ENCODE peak calls at places on chromosomes 2 and 18, in four cellular contexts. One of them, this sample, is unnamed. For H3K4me1, the result is how much of the 10 kb centered on the place peaks cover.

GRCh38 chr2:23404426-23404825 is 19.4 kb downstream of the KLHL29 start:
- DNase-seq in K562: no peak
- DNase-seq in mesenchymal stem cell: peak
- DNase-seq in HepG2: peak
- DNase-seq in this sample: no peak

GRCh38 chr2:240514631-240515030 is 43.2 kb downstream of the ANKMY1 start:
- DNase-seq in K562: no peak
- DNase-seq in mesenchymal stem cell: no peak
- DNase-seq in HepG2: no peak
- DNase-seq in this sample: no peak

GRCh38 chr2:213104089-213104902 is 47.1 kb downstream of the IKZF2 start:
- DNase-seq in K562: no peak
- DNase-seq in mesenchymal stem cell: no peak
- DNase-seq in HepG2: no peak
- DNase-seq in this sample: no peak

GRCh38 chr2:4140284-4140962 is 437.0 kb downstream of the DCDC2C start:
- DNase-seq in K562: no peak
- DNase-seq in mesenchymal stem cell: no peak
- DNase-seq in HepG2: no peak
- DNase-seq in this sample: no peak

GRCh38 chr2:168169097-168169745 is 78.2 kb downstream of the STK39 start:
- DNase-seq in K562: no peak
- DNase-seq in mesenchymal stem cell: no peak
- DNase-seq in HepG2: no peak
- DNase-seq in this sample: no peak

GRCh38 chr2:27079233-27080139 is 1.1 kb downstream of the EMILIN1 start:
- DNase-seq in K562: no peak
- DNase-seq in mesenchymal stem cell: peak
- DNase-seq in HepG2: no peak
- DNase-seq in this sample: no peak

GRCh38 chr18:12943200-12943599 is 4.6 kb upstream of the SEH1L start:
- DNase-seq in K562: no peak
- DNase-seq in mesenchymal stem cell: no peak
- DNase-seq in HepG2: no peak
- DNase-seq in this sample: no peak

GRCh38 chr2:124815386-124815785 is 790.3 kb downstream of the CNTNAP5 start:
- DNase-seq in K562: no peak
- DNase-seq in mesenchymal stem cell: no peak
- DNase-seq in HepG2: no peak
- DNase-seq in this sample: no peak

GRCh38 chr18:22129778-22130177 is 39.6 kb upstream of the GATA6 start:
- DNase-seq in K562: no peak
- DNase-seq in mesenchymal stem cell: no peak
- DNase-seq in HepG2: no peak
- DNase-seq in this sample: no peak

GRCh38 chr2:20419007-20419576 is 27.8 kb upstream of the RHOB start:
- DNase-seq in K562: no peak
- DNase-seq in mesenchymal stem cell: peak
- DNase-seq in HepG2: peak
- DNase-seq in this sample: no peak

GRCh38 chr2:234483568-234484251 is 13.2 kb downstream of the ARL4C start:
- DNase-seq in K562: peak
- DNase-seq in mesenchymal stem cell: peak
- DNase-seq in HepG2: no peak
- DNase-seq in this sample: no peak

GRCh38 chr2:159030674-159031380 is 62.4 kb downstream of the TANC1 start:
- DNase-seq in K562: peak
- DNase-seq in mesenchymal stem cell: peak
- DNase-seq in HepG2: peak
- DNase-seq in this sample: peak

GRCh38 chr2:128313076-128313836 is 5.4 kb downstream of the HS6ST1 start:
- DNase-seq in K562: no peak
- DNase-seq in mesenchymal stem cell: peak
- DNase-seq in HepG2: no peak
- DNase-seq in this sample: no peak

GRCh38 chr2:160033732-160034392 is 28.6 kb downstream of the PLA2R1 start:
- DNase-seq in K562: no peak
- DNase-seq in mesenchymal stem cell: peak
- DNase-seq in HepG2: no peak
- DNase-seq in this sample: no peak

GRCh38 chr2:209334188-209335017 is 89.4 kb upstream of the MAP2 start:
- DNase-seq in K562: peak
- DNase-seq in mesenchymal stem cell: peak
- DNase-seq in HepG2: peak
- DNase-seq in this sample: peak

GRCh38 chr2:189517847-189518535 is 62.6 kb downstream of the SLC40A1 start:
- DNase-seq in K562: peak
- DNase-seq in mesenchymal stem cell: peak
- DNase-seq in HepG2: no peak
- DNase-seq in this sample: no peak

GRCh38 chr18:12744103-12744502 is 41.3 kb downstream of the PSMG2 start:
- DNase-seq in K562: peak
- DNase-seq in mesenchymal stem cell: peak
- DNase-seq in HepG2: peak
- DNase-seq in this sample: no peak

GRCh38 chr2:156009293-156009692 is 323.2 kb downstream of the NR4A2 start:
- DNase-seq in K562: no peak
- DNase-seq in mesenchymal stem cell: no peak
- DNase-seq in HepG2: peak
- DNase-seq in this sample: no peak

GRCh38 chr2:187698374-187699110 is 144.3 kb upstream of the TFPI start:
- DNase-seq in K562: no peak
- DNase-seq in mesenchymal stem cell: peak
- DNase-seq in HepG2: no peak
- DNase-seq in this sample: no peak

GRCh38 chr2:2546046-2546445 is 215.0 kb upstream of the MYT1L start:
- DNase-seq in K562: no peak
- DNase-seq in mesenchymal stem cell: no peak
- DNase-seq in HepG2: no peak
- DNase-seq in this sample: no peak

GRCh38 chr18:58603365-58604067 is 25.4 kb downstream of the ALPK2 start:
- DNase-seq in K562: no peak
- DNase-seq in mesenchymal stem cell: peak
- DNase-seq in HepG2: no peak
- DNase-seq in this sample: no peak

GRCh38 chr2:210553371-210553770 is 3.0 kb upstream of the CPS1 start:
- DNase-seq in K562: no peak
- DNase-seq in mesenchymal stem cell: peak
- DNase-seq in HepG2: peak
- DNase-seq in this sample: no peak

GRCh38 chr2:45651415-45652089 is at the start of gene PRKCE:
- DNase-seq in K562: no peak
- DNase-seq in mesenchymal stem cell: peak
- DNase-seq in HepG2: no peak
- DNase-seq in this sample: no peak

DNA sequence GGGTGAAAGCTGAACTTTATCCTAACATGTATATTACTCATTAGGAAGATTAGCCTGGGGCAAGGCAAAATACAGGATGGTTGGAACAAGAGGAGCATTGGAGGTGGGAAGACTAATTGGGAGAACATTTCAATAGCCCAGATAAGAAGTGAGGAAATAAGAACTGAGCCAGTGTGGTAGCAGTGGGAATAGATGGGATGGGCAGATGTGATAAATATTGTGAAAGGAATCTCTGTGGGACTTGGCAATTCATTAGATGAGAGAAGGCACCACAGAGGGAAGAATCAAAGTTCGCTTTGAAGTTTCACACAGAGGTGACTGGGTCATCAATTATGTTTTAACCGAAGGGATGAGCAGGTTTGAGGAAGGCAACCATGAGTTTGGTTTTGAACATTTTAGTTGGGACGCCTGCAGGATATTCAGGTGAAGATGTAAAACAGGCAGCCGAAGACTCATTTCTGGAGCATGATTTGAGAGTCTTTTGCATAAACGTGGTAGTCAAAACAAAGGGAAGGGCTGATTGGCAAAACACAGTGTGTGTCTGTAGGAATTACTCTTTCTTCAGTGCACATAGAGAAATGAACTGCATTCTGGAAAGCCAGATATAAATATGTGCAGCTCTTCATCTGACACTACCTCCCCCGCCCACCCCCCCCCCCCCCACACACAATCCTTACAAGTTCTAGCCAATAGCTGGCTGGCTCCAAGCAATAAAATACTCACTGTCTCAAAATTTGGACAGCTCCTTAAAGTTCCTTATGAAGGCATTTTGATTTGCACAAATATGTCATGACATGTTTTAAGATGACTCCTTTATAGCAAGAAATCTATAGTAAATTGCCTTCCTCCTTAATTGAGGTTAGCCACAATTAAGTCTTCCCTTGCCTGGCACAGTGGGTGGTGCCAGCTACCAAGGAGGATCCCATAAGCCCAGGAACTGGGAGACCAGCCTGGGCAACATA is 1.9 kb upstream of the SLC1A4 start:
- DNase-seq in K562: peak
- DNase-seq in mesenchymal stem cell: peak
- DNase-seq in HepG2: peak
- DNase-seq in this sample: no peak
- H3K4me1 ChIP-seq in K562: under half
- H3K4me1 ChIP-seq in mesenchymal stem cell: under half
- H3K4me1 ChIP-seq in HepG2: half or more
- H3K4me1 ChIP-seq in this sample: under half

GRCh38 chr2:150234787-150235512 is 252.5 kb downstream of the RND3 start:
- DNase-seq in K562: no peak
- DNase-seq in mesenchymal stem cell: peak
- DNase-seq in HepG2: no peak
- DNase-seq in this sample: no peak
- H3K4me3 ChIP-seq in K562: no peak
- H3K4me3 ChIP-seq in mesenchymal stem cell: no peak
- H3K4me3 ChIP-seq in HepG2: no peak
- H3K4me3 ChIP-seq in this sample: no peak

DNA sequence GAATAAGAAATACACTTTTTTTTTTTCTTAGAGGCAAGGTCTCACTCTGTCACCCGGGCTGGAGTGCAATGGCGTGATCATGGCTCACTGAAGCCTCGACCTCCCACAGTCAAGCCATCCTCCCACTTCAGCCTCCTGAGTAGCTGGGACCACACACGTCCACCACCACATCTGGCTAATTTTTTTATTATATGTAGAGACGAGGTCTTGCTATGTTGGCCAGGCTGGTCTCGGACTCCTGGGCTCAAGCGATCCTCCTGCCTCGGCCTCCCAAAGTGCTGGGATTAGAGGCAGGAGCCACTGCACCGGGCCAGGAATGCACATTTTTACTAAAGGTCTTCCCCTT is 2.4 kb downstream of the TGOLN2 start:
- DNase-seq in K562: no peak
- DNase-seq in mesenchymal stem cell: no peak
- DNase-seq in HepG2: no peak
- DNase-seq in this sample: no peak
- H3K9ac ChIP-seq in K562: peak
- H3K9ac ChIP-seq in mesenchymal stem cell: peak
- H3K9ac ChIP-seq in HepG2: peak
- H3K9ac ChIP-seq in this sample: no peak

DNA sequence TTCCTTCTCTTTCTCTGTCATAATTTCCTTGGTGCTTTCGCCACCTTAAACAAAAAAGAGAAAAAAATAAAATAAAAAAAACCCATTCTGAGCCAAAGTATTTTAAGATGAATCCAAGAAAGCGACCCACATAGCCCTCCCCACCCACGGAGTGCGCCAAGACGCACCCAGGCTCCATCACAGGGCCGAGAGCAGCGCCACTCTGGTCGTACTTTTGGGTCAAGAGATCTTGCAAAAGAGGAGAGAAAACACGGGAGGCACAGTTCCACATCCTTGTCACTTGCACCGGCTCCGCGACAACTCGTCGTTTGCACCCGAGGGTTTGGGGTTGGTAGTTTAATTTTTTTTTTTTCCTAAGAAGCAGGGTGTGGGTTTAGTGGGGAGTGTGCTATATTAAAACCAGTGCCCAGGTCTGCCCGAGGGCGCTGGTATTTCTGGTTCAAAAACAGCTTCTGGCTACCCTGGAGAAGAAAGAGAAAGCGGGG is 1.7 kb upstream of the SP9 start:
- DNase-seq in K562: no peak
- DNase-seq in mesenchymal stem cell: peak
- DNase-seq in HepG2: no peak
- DNase-seq in this sample: no peak
- H3K4me1 ChIP-seq in K562: under half
- H3K4me1 ChIP-seq in mesenchymal stem cell: under half
- H3K4me1 ChIP-seq in HepG2: half or more
- H3K4me1 ChIP-seq in this sample: under half

GRCh38 chr18:51150430-51150746 is 47.1 kb downstream of the MEX3C start:
- DNase-seq in K562: no peak
- DNase-seq in mesenchymal stem cell: no peak
- DNase-seq in HepG2: no peak
- DNase-seq in this sample: no peak

GRCh38 chr18:51151185-51151567 is 46.3 kb downstream of the MEX3C start:
- DNase-seq in K562: no peak
- DNase-seq in mesenchymal stem cell: no peak
- DNase-seq in HepG2: no peak
- DNase-seq in this sample: no peak

GRCh38 chr18:51153659-51154371 is 43.7 kb downstream of the MEX3C start:
- DNase-seq in K562: no peak
- DNase-seq in mesenchymal stem cell: no peak
- DNase-seq in HepG2: no peak
- DNase-seq in this sample: no peak

GRCh38 chr18:51149605-51150429 is 47.7 kb downstream of the MEX3C start:
- DNase-seq in K562: no peak
- DNase-seq in mesenchymal stem cell: peak
- DNase-seq in HepG2: no peak
- DNase-seq in this sample: no peak

GRCh38 chr18:51151568-51152511 is 45.6 kb downstream of the MEX3C start:
- DNase-seq in K562: no peak
- DNase-seq in mesenchymal stem cell: no peak
- DNase-seq in HepG2: no peak
- DNase-seq in this sample: no peak
- H3K4me3 ChIP-seq in K562: no peak
- H3K4me3 ChIP-seq in mesenchymal stem cell: no peak
- H3K4me3 ChIP-seq in HepG2: no peak
- H3K4me3 ChIP-seq in this sample: no peak

GRCh38 chr18:28171837-28172236 is 5.1 kb downstream of the CDH2 start:
- DNase-seq in K562: no peak
- DNase-seq in mesenchymal stem cell: no peak
- DNase-seq in HepG2: no peak
- DNase-seq in this sample: no peak
- H3K9ac ChIP-seq in K562: no peak
- H3K9ac ChIP-seq in mesenchymal stem cell: no peak
- H3K9ac ChIP-seq in HepG2: no peak
- H3K9ac ChIP-seq in this sample: no peak

GRCh38 chr2:216692636-216693413 is 2.5 kb downstream of the IGFBP5 start:
- DNase-seq in K562: peak
- DNase-seq in mesenchymal stem cell: peak
- DNase-seq in HepG2: no peak
- DNase-seq in this sample: no peak
- H3K4me1 ChIP-seq in K562: under half
- H3K4me1 ChIP-seq in mesenchymal stem cell: under half
- H3K4me1 ChIP-seq in HepG2: under half
- H3K4me1 ChIP-seq in this sample: under half

GRCh38 chr2:129864719-129865118 is 114.7 kb upstream of the RAB6C start:
- DNase-seq in K562: no peak
- DNase-seq in mesenchymal stem cell: no peak
- DNase-seq in HepG2: no peak
- DNase-seq in this sample: no peak

GRCh38 chr2:129863350-129863749 is 116.1 kb upstream of the RAB6C start:
- DNase-seq in K562: no peak
- DNase-seq in mesenchymal stem cell: no peak
- DNase-seq in HepG2: no peak
- DNase-seq in this sample: no peak

GRCh38 chr2:129865976-129866375 is 113.5 kb upstream of the RAB6C start:
- DNase-seq in K562: no peak
- DNase-seq in mesenchymal stem cell: no peak
- DNase-seq in HepG2: no peak
- DNase-seq in this sample: no peak

GRCh38 chr2:129868151-129868550 is 111.3 kb upstream of the RAB6C start:
- DNase-seq in K562: no peak
- DNase-seq in mesenchymal stem cell: no peak
- DNase-seq in HepG2: no peak
- DNase-seq in this sample: no peak

GRCh38 chr2:129866391-129866790 is 113.1 kb upstream of the RAB6C start:
- DNase-seq in K562: no peak
- DNase-seq in mesenchymal stem cell: no peak
- DNase-seq in HepG2: no peak
- DNase-seq in this sample: no peak
- H3K4me3 ChIP-seq in K562: no peak
- H3K4me3 ChIP-seq in mesenchymal stem cell: no peak
- H3K4me3 ChIP-seq in HepG2: no peak
- H3K4me3 ChIP-seq in this sample: no peak

This sample was measured in NT2/D1.